ENCODE peak calls at places on chromosomes 12 and 14, in seven cellular contexts. C, B, F, X, J, D and P are unnamed samples.

GRCh38 chr12:123101467-123102004 is 49.4 kb downstream of the PITPNM2 start:
- DNase-seq in C (no peak), B (no peak), F (no peak), X (no peak), J (no peak), D (no peak), P (no peak)

GRCh38 chr12:113427882-113428281 is 5.7 kb downstream of the SDSL start:
- DNase-seq in C (no peak), B (no peak), F (no peak), X (no peak), J (no peak), D (no peak), P (no peak)

GRCh38 chr12:124350491-124350890 is 55.6 kb downstream of the RFLNA start:
- DNase-seq in C (no peak), B (no peak), F (no peak), X (no peak), J (no peak), D (no peak), P (no peak)

GRCh38 chr14:45679852-45680251 is 426.9 kb upstream of the MIS18BP1 start:
- DNase-seq in C (peak), B (no peak), F (no peak), X (no peak), J (no peak), D (no peak), P (no peak)

GRCh38 chr14:65637780-65638179 is 225.2 kb downstream of the FUT8 start:
- DNase-seq in C (peak), B (no peak), F (no peak), X (peak), J (no peak), D (no peak), P (peak)

GRCh38 chr12:48787791-48788521 is 933 bp downstream of the ADCY6 start:
- DNase-seq in C (no peak), B (no peak), F (no peak), X (no peak), J (no peak), D (no peak), P (no peak)

GRCh38 chr12:59070534-59070933 is 150.2 kb upstream of the LRIG3 start:
- DNase-seq in C (peak), B (no peak), F (no peak), X (no peak), J (no peak), D (no peak), P (no peak)

GRCh38 chr12:121295123-121295745 is 1.3 kb downstream of the CAMKK2 start:
- DNase-seq in C (no peak), B (no peak), F (no peak), X (peak), J (no peak), D (no peak), P (peak)

GRCh38 chr12:113049976-113050742 is 6.4 kb upstream of the DTX1 start:
- DNase-seq in C (no peak), B (no peak), F (peak), X (no peak), J (peak), D (no peak), P (no peak)

GRCh38 chr12:101838628-101839323 is 8.0 kb upstream of the GNPTAB start:
- DNase-seq in C (no peak), B (no peak), F (no peak), X (no peak), J (no peak), D (no peak), P (no peak)

GRCh38 chr12:13080276-13080675 is 23.2 kb downstream of the GSG1 start:
- DNase-seq in C (no peak), B (no peak), F (no peak), X (no peak), J (no peak), D (no peak), P (no peak)

GRCh38 chr14:53608369-53608768 is 348.3 kb downstream of the BMP4 start:
- DNase-seq in C (no peak), B (no peak), F (no peak), X (no peak), J (no peak), D (no peak), P (no peak)

GRCh38 chr14:93049295-93049694 is 66.4 kb downstream of the ITPK1 start:
- DNase-seq in C (no peak), B (no peak), F (no peak), X (no peak), J (no peak), D (no peak), P (no peak)

GRCh38 chr14:24113379-24113800 is 1.2 kb upstream of the DCAF11 start:
- DNase-seq in C (no peak), B (no peak), F (no peak), X (no peak), J (no peak), D (no peak), P (no peak)

GRCh38 chr12:54588110-54588831 is at the start of gene PPP1R1A:
- DNase-seq in C (no peak), B (no peak), F (peak), X (no peak), J (peak), D (peak), P (no peak)

GRCh38 chr12:51969643-51970042 is 18.1 kb downstream of the ACVR1B start:
- DNase-seq in C (no peak), B (no peak), F (no peak), X (no peak), J (no peak), D (no peak), P (no peak)

GRCh38 chr12:68440068-68440581 is 108.0 kb upstream of the MDM1 start:
- DNase-seq in C (peak), B (no peak), F (no peak), X (no peak), J (no peak), D (no peak), P (no peak)

GRCh38 chr14:68088463-68088862 is 268.9 kb downstream of the RAD51B start:
- DNase-seq in C (peak), B (no peak), F (no peak), X (no peak), J (no peak), D (no peak), P (peak)

GRCh38 chr12:20410746-20411145 is 42.4 kb downstream of the PDE3A start:
- DNase-seq in C (no peak), B (no peak), F (no peak), X (no peak), J (no peak), D (no peak), P (no peak)

GRCh38 chr12:4194661-4195060 is 78.9 kb upstream of the CCND2 start:
- DNase-seq in C (no peak), B (no peak), F (no peak), X (no peak), J (no peak), D (no peak), P (no peak)

GRCh38 chr12:467591-467990 is 7.9 kb downstream of the B4GALNT3 start:
- DNase-seq in C (no peak), B (no peak), F (no peak), X (no peak), J (no peak), D (no peak), P (no peak)

GRCh38 chr14:24436355-24437019 is 6.1 kb downstream of the SDR39U1 start:
- DNase-seq in C (peak), B (no peak), F (peak), X (peak), J (no peak), D (no peak), P (peak)

GRCh38 chr12:96500686-96501085 is 11.3 kb downstream of the CFAP54 start:
- DNase-seq in C (peak), B (no peak), F (no peak), X (no peak), J (no peak), D (no peak), P (no peak)

GRCh38 chr12:66549050-66549389 is 129.9 kb downstream of the GRIP1 start:
- DNase-seq in C (no peak), B (no peak), F (no peak), X (no peak), J (no peak), D (no peak), P (no peak)

GRCh38 chr14:49692895-49693737 is at the start of gene KLHDC1:
- DNase-seq in C (peak), B (peak), F (peak), X (peak), J (peak), D (peak), P (peak)

GRCh38 chr12:14384783-14385638 is 19.5 kb downstream of the ATF7IP start:
- DNase-seq in C (peak), B (no peak), F (peak), X (peak), J (no peak), D (peak), P (peak)

GRCh38 chr12:48197549-48197966 is 5.5 kb downstream of the OR10AD1 start:
- DNase-seq in C (peak), B (no peak), F (no peak), X (no peak), J (no peak), D (no peak), P (peak)

GRCh38 chr12:25271486-25272098 is 20.9 kb upstream of the KRAS start:
- DNase-seq in C (no peak), B (no peak), F (no peak), X (no peak), J (no peak), D (no peak), P (no peak)